ENCODE peak calls at places on chromosome 15, in nine cellular contexts. R, X, O, N, U, C, S, A and T are unnamed samples. For H3K4me1 and H3K27me3, the result is how much of the 10 kb centered on the place peaks cover.

GRCh38 chr15:51243774-51244173 is 94.6 kb downstream of the CYP19A1 start:
- DNase-seq in R (no peak), X (no peak), O (no peak), N (no peak), U (no peak), C (no peak), S (peak), A (no peak), T (no peak)

GRCh38 chr15:77419050-77419835 is 661 bp downstream of the PEAK1 start:
- DNase-seq in R (peak), X (peak), O (peak), N (peak), U (no peak), C (peak), S (peak), A (peak), T (peak)

GRCh38 chr15:81410318-81410753 is 36.3 kb upstream of the TMC3 start:
- DNase-seq in R (peak), X (peak), O (no peak), N (peak), U (no peak), C (peak), S (peak), A (no peak), T (no peak)

GRCh38 chr15:45664451-45664850 is 29.6 kb downstream of the SQOR start:
- DNase-seq in R (no peak), X (no peak), O (no peak), N (no peak), U (no peak), C (no peak), S (peak), A (no peak), T (no peak)

GRCh38 chr15:39546842-39547241 is 34.0 kb upstream of the THBS1 start:
- DNase-seq in R (no peak), X (no peak), O (no peak), N (no peak), U (no peak), C (no peak), S (no peak), A (no peak), T (no peak)

GRCh38 chr15:93041159-93041547 is 47.9 kb downstream of the RGMA start:
- DNase-seq in R (no peak), X (no peak), O (peak), N (no peak), U (no peak), C (no peak), S (no peak), A (peak), T (no peak)

GRCh38 chr15:58258501-58259274 is 120.5 kb downstream of the AQP9 start:
- DNase-seq in R (no peak), X (no peak), O (no peak), N (no peak), U (no peak), C (no peak), S (no peak), A (no peak), T (no peak)

GRCh38 chr15:37056168-37056893 is 44.0 kb downstream of the MEIS2 start:
- DNase-seq in R (no peak), X (no peak), O (no peak), N (peak), U (no peak), C (no peak), S (peak), A (no peak), T (peak)

GRCh38 chr15:56428821-56429458 is 36.0 kb downstream of the MNS1 start:
- DNase-seq in R (peak), X (no peak), O (no peak), N (no peak), U (no peak), C (no peak), S (peak), A (no peak), T (no peak)

GRCh38 chr15:50144342-50145120 is 25.5 kb upstream of the ATP8B4 start:
- DNase-seq in R (no peak), X (no peak), O (no peak), N (no peak), U (no peak), C (no peak), S (no peak), A (no peak), T (no peak)

GRCh38 chr15:57637836-57638235 is 46.1 kb downstream of the MYZAP start:
- DNase-seq in R (no peak), X (no peak), O (no peak), N (no peak), U (no peak), C (no peak), S (no peak), A (no peak), T (no peak)

GRCh38 chr15:39025331-39025730 is 460.7 kb upstream of the RASGRP1 start:
- DNase-seq in R (no peak), X (no peak), O (no peak), N (no peak), U (no peak), C (no peak), S (peak), A (no peak), T (no peak)

GRCh38 chr15:76714950-76715349 is 190.2 kb downstream of the SCAPER start:
- DNase-seq in R (no peak), X (no peak), O (no peak), N (no peak), U (no peak), C (no peak), S (no peak), A (no peak), T (no peak)

GRCh38 chr15:66716668-66717025 is 14.6 kb downstream of the SMAD6 start:
- DNase-seq in R (no peak), X (no peak), O (no peak), N (no peak), U (no peak), C (no peak), S (no peak), A (no peak), T (no peak)

GRCh38 chr15:82624008-82624407 is 23.2 kb downstream of the CPEB1 start:
- DNase-seq in R (no peak), X (no peak), O (no peak), N (no peak), U (no peak), C (no peak), S (peak), A (no peak), T (no peak)

GRCh38 chr15:100841426-100841825 is 38.2 kb upstream of the ALDH1A3 start:
- DNase-seq in R (no peak), X (no peak), O (no peak), N (no peak), U (no peak), C (no peak), S (no peak), A (no peak), T (no peak)
- H3K4me1 ChIP-seq in R (under half), X (under half), O (under half), N (under half), U (under half), C (under half), S (under half), A (under half), T (under half)

GRCh38 chr15:91853501-91853967 is at the start of gene SLCO3A1:
- DNase-seq in R (peak), X (peak), O (no peak), N (peak), U (no peak), C (peak), S (peak), A (peak), T (peak)

GRCh38 chr15:91853968-91854943 is 748 bp downstream of the SLCO3A1 start:
- DNase-seq in R (peak), X (peak), O (peak), N (peak), U (no peak), C (peak), S (peak), A (peak), T (peak)

GRCh38 chr15:91849180-91849579 is 4.3 kb upstream of the SLCO3A1 start:
- DNase-seq in R (no peak), X (no peak), O (no peak), N (no peak), U (no peak), C (no peak), S (no peak), A (no peak), T (no peak)

GRCh38 chr15:91852741-91853500 is 587 bp upstream of the SLCO3A1 start:
- DNase-seq in R (peak), X (peak), O (peak), N (peak), U (no peak), C (peak), S (peak), A (peak), T (peak)

DNA sequence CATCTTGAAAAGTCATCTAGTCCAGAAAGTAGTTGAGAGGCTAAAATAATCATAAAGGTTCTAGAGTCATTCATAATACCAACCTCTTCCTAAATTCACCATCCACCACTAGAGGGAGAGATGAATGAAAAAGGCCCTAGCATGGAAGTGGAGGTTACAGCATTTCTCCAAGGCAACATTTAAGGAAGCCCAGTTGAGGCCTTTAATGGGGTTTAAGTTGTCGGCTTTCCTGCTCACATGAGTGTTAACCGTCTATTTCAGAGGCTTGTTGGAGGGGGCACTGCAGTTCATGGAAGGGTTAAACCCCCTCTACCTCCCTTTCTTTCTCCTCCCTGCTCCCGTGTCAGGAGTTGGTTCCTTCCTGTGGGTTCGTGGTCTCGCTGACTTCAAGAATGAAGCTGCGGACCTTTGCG is 3.8 kb upstream of the SLCO3A1 start:
- DNase-seq in R (peak), X (no peak), O (no peak), N (no peak), U (no peak), C (no peak), S (peak), A (no peak), T (no peak)
- TF ChIP-seq CTCF in R (peak), X (peak), O (no peak), N (peak), U (peak), C (no peak), S (peak), A (peak), T (peak)

GRCh38 chr15:32029862-32030781 is at the start of gene CHRNA7:
- DNase-seq in R (peak), X (no peak), O (peak), N (no peak), U (no peak), C (peak), S (peak), A (peak), T (peak)
- H3K27me3 ChIP-seq in R (under half), X (under half), O (under half), N (under half), U (under half), C (under half), S (under half), A (under half), T (under half)

GRCh38 chr15:89136818-89137772 is 48.8 kb downstream of the ABHD2 start:
- DNase-seq in R (no peak), X (peak), O (peak), N (no peak), U (no peak), C (no peak), S (no peak), A (no peak), T (no peak)
- H3K4me1 ChIP-seq in R (under half), X (under half), O (half or more), N (under half), U (half or more), C (under half), S (under half), A (under half), T (half or more)